ENCODE peak calls at places on chromosomes 1 and 21, in ten cellular contexts. P is mammary epithelial cell, Z is Calu3, L is globus pallidus, M is activated gamma-delta T cell treated with Interleukin-2 at 50 U/mL for 16 hours, U is RPMI7951, E is MV-4-11, I is T-cell, W is dorsolateral prefrontal cortex, Q is B cell. O is an unnamed sample.

GRCh38 chr1:43059640-43060574 is 101.2 kb upstream of the SLC2A1 start:
- DNase-seq in P (no peak), Z (no peak), L (no peak), M (no peak), U (no peak), E (no peak), I (no peak), W (no peak), Q (no peak), O (no peak)

GRCh38 chr1:24643362-24644346 is 552 bp downstream of the SRRM1 start:
- DNase-seq in P (peak), Z (no peak), L (no peak), M (no peak), U (peak), E (peak), I (peak), W (no peak), Q (no peak), O (no peak)

GRCh38 chr1:31976401-31976800 is 37.3 kb upstream of the KHDRBS1 start:
- DNase-seq in P (peak), Z (no peak), L (no peak), M (no peak), U (peak), E (no peak), I (no peak), W (no peak), Q (no peak), O (no peak)

GRCh38 chr1:28887418-28887834 is 26.9 kb upstream of the EPB41 start:
- DNase-seq in P (no peak), Z (peak), L (no peak), M (peak), U (no peak), E (no peak), I (peak), W (no peak), Q (peak), O (no peak)

GRCh38 chr1:212979340-212980122 is 29.2 kb downstream of the VASH2 start:
- DNase-seq in P (no peak), Z (no peak), L (no peak), M (no peak), U (no peak), E (no peak), I (no peak), W (no peak), Q (no peak), O (no peak)

GRCh38 chr1:76254165-76255043 is 179.9 kb downstream of the ST6GALNAC3 start:
- DNase-seq in P (no peak), Z (no peak), L (no peak), M (no peak), U (peak), E (peak), I (no peak), W (no peak), Q (no peak), O (no peak)

GRCh38 chr1:70896224-70896623 is 151.4 kb downstream of the PTGER3 start:
- DNase-seq in P (no peak), Z (no peak), L (no peak), M (no peak), U (no peak), E (peak), I (no peak), W (no peak), Q (no peak), O (no peak)

GRCh38 chr1:56025942-56026341 is 553.4 kb downstream of the PLPP3 start:
- DNase-seq in P (peak), Z (no peak), L (no peak), M (no peak), U (peak), E (no peak), I (no peak), W (no peak), Q (no peak), O (no peak)

GRCh38 chr1:229694053-229694693 is 68.1 kb downstream of the URB2 start:
- DNase-seq in P (no peak), Z (no peak), L (peak), M (no peak), U (peak), E (no peak), I (no peak), W (peak), Q (no peak), O (no peak)

GRCh38 chr1:219085988-219086387 is 87.7 kb upstream of the LYPLAL1 start:
- DNase-seq in P (peak), Z (no peak), L (no peak), M (no peak), U (peak), E (peak), I (no peak), W (no peak), Q (no peak), O (no peak)

GRCh38 chr1:19754482-19754881 is 45.2 kb downstream of the TMCO4 start:
- DNase-seq in P (no peak), Z (no peak), L (no peak), M (no peak), U (no peak), E (no peak), I (no peak), W (no peak), Q (no peak), O (peak)

GRCh38 chr1:36247538-36247937 is 23.3 kb downstream of the THRAP3 start:
- DNase-seq in P (no peak), Z (no peak), L (no peak), M (no peak), U (no peak), E (peak), I (no peak), W (no peak), Q (no peak), O (no peak)

GRCh38 chr1:216686860-216687545 is 36.2 kb downstream of the ESRRG start:
- DNase-seq in P (no peak), Z (no peak), L (no peak), M (no peak), U (no peak), E (peak), I (no peak), W (no peak), Q (no peak), O (no peak)

GRCh38 chr1:230641900-230642262 is 400 bp upstream of the COG2 start:
- DNase-seq in P (no peak), Z (no peak), L (no peak), M (peak), U (no peak), E (peak), I (no peak), W (no peak), Q (no peak), O (no peak)

GRCh38 chr1:205783904-205784303 is 8.6 kb upstream of the RAB29 start:
- DNase-seq in P (no peak), Z (no peak), L (no peak), M (no peak), U (peak), E (no peak), I (no peak), W (no peak), Q (no peak), O (no peak)

GRCh38 chr1:30085814-30086770 is 637.3 kb downstream of the MATN1 start:
- DNase-seq in P (no peak), Z (peak), L (peak), M (no peak), U (peak), E (no peak), I (peak), W (peak), Q (peak), O (no peak)

GRCh38 chr1:224235819-224236493 is 52.9 kb downstream of the DEGS1 start:
- DNase-seq in P (no peak), Z (no peak), L (no peak), M (no peak), U (no peak), E (no peak), I (no peak), W (no peak), Q (no peak), O (no peak)

GRCh38 chr1:118214866-118215265 is 29.8 kb upstream of the SPAG17 start:
- DNase-seq in P (no peak), Z (no peak), L (no peak), M (no peak), U (no peak), E (no peak), I (no peak), W (no peak), Q (no peak), O (no peak)

GRCh38 chr1:175317309-175317708 is 124.7 kb upstream of the KIAA0040 start:
- DNase-seq in P (no peak), Z (no peak), L (no peak), M (no peak), U (no peak), E (no peak), I (no peak), W (no peak), Q (peak), O (no peak)

GRCh38 chr1:54310439-54311328 is 95.5 kb downstream of the SSBP3 start:
- DNase-seq in P (peak), Z (peak), L (no peak), M (no peak), U (peak), E (peak), I (peak), W (no peak), Q (peak), O (peak)

GRCh38 chr1:4668738-4669700 is 14.6 kb downstream of the AJAP1 start:
- DNase-seq in P (peak), Z (no peak), L (no peak), M (no peak), U (peak), E (peak), I (no peak), W (no peak), Q (no peak), O (no peak)

GRCh38 chr1:119811428-119811827 is at the start of gene REG4:
- DNase-seq in P (no peak), Z (no peak), L (no peak), M (no peak), U (no peak), E (no peak), I (no peak), W (no peak), Q (no peak), O (no peak)

GRCh38 chr1:186374313-186375151 is 521 bp downstream of the TPR start:
- DNase-seq in P (peak), Z (peak), L (no peak), M (peak), U (peak), E (peak), I (peak), W (no peak), Q (peak), O (peak)

GRCh38 chr1:205584732-205585131 is 47.1 kb downstream of the ELK4 start:
- DNase-seq in P (no peak), Z (no peak), L (no peak), M (no peak), U (no peak), E (no peak), I (no peak), W (no peak), Q (no peak), O (no peak)

GRCh38 chr1:153404086-153404635 is 12.2 kb upstream of the S100A7A start:
- DNase-seq in P (no peak), Z (no peak), L (no peak), M (no peak), U (no peak), E (no peak), I (no peak), W (no peak), Q (no peak), O (no peak)

GRCh38 chr1:182338806-182339370 is 52.7 kb downstream of the GLUL start:
- DNase-seq in P (no peak), Z (no peak), L (no peak), M (no peak), U (no peak), E (peak), I (no peak), W (no peak), Q (no peak), O (no peak)

GRCh38 chr21:42156690-42157605 is 62.0 kb upstream of the ABCG1 start:
- DNase-seq in P (no peak), Z (no peak), L (peak), M (no peak), U (peak), E (no peak), I (no peak), W (peak), Q (no peak), O (no peak)

GRCh38 chr1:5967351-5968160 is 24.7 kb downstream of the NPHP4 start:
- DNase-seq in P (no peak), Z (no peak), L (no peak), M (no peak), U (peak), E (no peak), I (no peak), W (peak), Q (no peak), O (no peak)

GRCh38 chr1:33410091-33410701 is 20.7 kb downstream of the PHC2 start:
- DNase-seq in P (no peak), Z (no peak), L (peak), M (no peak), U (peak), E (no peak), I (no peak), W (no peak), Q (no peak), O (no peak)

GRCh38 chr1:11376981-11377583 is 101.9 kb upstream of the DISP3 start:
- DNase-seq in P (no peak), Z (no peak), L (no peak), M (no peak), U (no peak), E (no peak), I (no peak), W (no peak), Q (no peak), O (no peak)

GRCh38 chr1:227998374-227999055 is 8.3 kb upstream of the WNT3A start:
- DNase-seq in P (no peak), Z (no peak), L (no peak), M (no peak), U (no peak), E (no peak), I (no peak), W (no peak), Q (no peak), O (no peak)

GRCh38 chr1:234841710-234842231 is 231.8 kb upstream of the IRF2BP2 start:
- DNase-seq in P (no peak), Z (no peak), L (peak), M (no peak), U (no peak), E (peak), I (no peak), W (no peak), Q (peak), O (no peak)

O was measured in HuH-7.